ENCODE peak calls at places on chromosomes 7 and 10, in ten cellular contexts. E is amniotic epithelial cell; K is retina; M is NCI-H446 treated with DMSO at 0.1 percent for 48 hours; B is ascending aorta; L is stimulated activated CD4-positive, alpha-beta T cell treated with anti-CD3 and anti-CD28 coated beads, Interleukin-2, amount 100 ng/mL, for 48 hours; P is activated naive CD4-positive, alpha-beta T cell treated with anti-CD3 and anti-CD28 coated beads for 36 hours; V is MCF 10A; C is esophagus squamous epithelium; N is head of caudate nucleus. X is an unnamed sample.

GRCh38 chr10:8825611-8826010 is 771.1 kb downstream of the GATA3 start:
- DNase-seq in L (no peak), K (no peak), N (no peak), P (no peak), B (no peak), M (no peak), E (no peak), C (no peak), V (no peak), X (no peak)

GRCh38 chr7:90828601-90829000 is 232.5 kb downstream of the CDK14 start:
- DNase-seq in E (peak; percentile 19), B (no peak), M (no peak), C (no peak), V (no peak), P (no peak), K (no peak), N (no peak), L (no peak), X (no peak)

GRCh38 chr7:12643644-12644043 is 43.8 kb upstream of the ARL4A start:
- DNase-seq in V (no peak), P (no peak), C (no peak), E (no peak), B (no peak), M (no peak), N (no peak), K (no peak), L (no peak), X (no peak)

GRCh38 chr7:23380961-23381360 is 81.8 kb downstream of the MALSU1 start:
- DNase-seq in C (no peak), E (peak; percentile 63), L (no peak), K (no peak), N (no peak), V (no peak), P (no peak), M (no peak), B (no peak), X (no peak)

GRCh38 chr7:91164948-91165845 is 99.0 kb upstream of the FZD1 start:
- DNase-seq in P (no peak), K (no peak), C (no peak), E (peak; percentile 95), N (no peak), V (peak; percentile 55), L (no peak), M (no peak), B (no peak), X (no peak)

GRCh38 chr10:28677889-28678686 is 767 bp downstream of the BAMBI start:
- DNase-seq in V (peak; percentile 44), B (no peak), K (peak; percentile 85), M (no peak), E (peak; percentile 31), C (no peak), P (peak; percentile 25), N (peak; percentile 57), L (peak; percentile 9), X (no peak)

GRCh38 chr10:76231258-76231934 is 800.0 kb downstream of the LRMDA start:
- DNase-seq in B (no peak), P (no peak), M (no peak), L (no peak), K (no peak), V (no peak), E (no peak), N (no peak), C (no peak), X (no peak)

GRCh38 chr10:72274730-72275350 is 1.1 kb downstream of the DDIT4 start:
- DNase-seq in K (peak; percentile 83), C (no peak), B (peak; percentile 82), P (peak; percentile 85), M (no peak), L (peak; percentile 65), N (peak; percentile 88), V (peak; percentile 42), E (peak; percentile 67), X (no peak)

GRCh38 chr10:119652361-119652760 is 1.2 kb downstream of the BAG3 start:
- DNase-seq in B (no peak), N (no peak), P (peak; percentile 35), V (peak; percentile 69), K (no peak), C (no peak), L (no peak), M (peak; percentile 16), E (peak; percentile 78), X (no peak)

GRCh38 chr7:30863694-30864011 is 48.0 kb upstream of the AQP1 start:
- DNase-seq in P (no peak), L (no peak), M (no peak), N (no peak), B (no peak), V (no peak), K (no peak), E (no peak), C (no peak), X (no peak)

GRCh38 chr7:30331338-30331737 is 46.9 kb downstream of the ZNRF2 start:
- DNase-seq in P (no peak), C (no peak), M (no peak), V (peak; percentile 49), E (peak; percentile 34), N (no peak), L (no peak), B (no peak), K (no peak), X (no peak)